ENCODE peak calls at places on chromosomes 16 and 17, in eight cellular contexts. One of them, this sample, is unnamed.

GRCh38 chr17:60817187-60817586 is 139.5 kb downstream of the BCAS3 start:
- DNase-seq in fibroblast of lung: peak; percentile 93
- DNase-seq in fibroblast of gingiva: peak; percentile 96
- DNase-seq in GM03348: peak; percentile 71
- DNase-seq in Right ventricle myocardium superior: no peak
- DNase-seq in stimulated activated CD4-positive, alpha-beta T cell treated with anti-CD3 and anti-CD28 coated beads, Interleukin-1b, Interleukin-23, amount 100 ng/mL, for 24 hours: no peak
- DNase-seq in BE2C: no peak
- DNase-seq in left colon: no peak
- DNase-seq in this sample: no peak

GRCh38 chr17:28008526-28008925 is 34.0 kb upstream of the NLK start:
- DNase-seq in Right ventricle myocardium superior: peak; percentile 47
- DNase-seq in fibroblast of lung: peak; percentile 66
- DNase-seq in fibroblast of gingiva: peak; percentile 18
- DNase-seq in stimulated activated CD4-positive, alpha-beta T cell treated with anti-CD3 and anti-CD28 coated beads, Interleukin-1b, Interleukin-23, amount 100 ng/mL, for 24 hours: no peak
- DNase-seq in left colon: no peak
- DNase-seq in GM03348: peak; percentile 35
- DNase-seq in BE2C: no peak
- DNase-seq in this sample: no peak

GRCh38 chr17:4229627-4230026 is 34.2 kb downstream of the ANKFY1 start:
- DNase-seq in left colon: no peak
- DNase-seq in BE2C: no peak
- DNase-seq in stimulated activated CD4-positive, alpha-beta T cell treated with anti-CD3 and anti-CD28 coated beads, Interleukin-1b, Interleukin-23, amount 100 ng/mL, for 24 hours: no peak
- DNase-seq in GM03348: peak; percentile 64
- DNase-seq in fibroblast of lung: peak; percentile 89
- DNase-seq in Right ventricle myocardium superior: peak; percentile 59
- DNase-seq in fibroblast of gingiva: peak; percentile 39
- DNase-seq in this sample: peak; percentile 45

GRCh38 chr17:13581925-13582324 is 19.8 kb downstream of the HS3ST3A1 start:
- DNase-seq in fibroblast of gingiva: no peak
- DNase-seq in BE2C: no peak
- DNase-seq in fibroblast of lung: peak; percentile 76
- DNase-seq in left colon: no peak
- DNase-seq in stimulated activated CD4-positive, alpha-beta T cell treated with anti-CD3 and anti-CD28 coated beads, Interleukin-1b, Interleukin-23, amount 100 ng/mL, for 24 hours: no peak
- DNase-seq in Right ventricle myocardium superior: no peak
- DNase-seq in GM03348: no peak
- DNase-seq in this sample: no peak

GRCh38 chr17:29344201-29344856 is 45.8 kb upstream of the TAOK1 start:
- DNase-seq in stimulated activated CD4-positive, alpha-beta T cell treated with anti-CD3 and anti-CD28 coated beads, Interleukin-1b, Interleukin-23, amount 100 ng/mL, for 24 hours: no peak
- DNase-seq in Right ventricle myocardium superior: no peak
- DNase-seq in BE2C: no peak
- DNase-seq in fibroblast of gingiva: no peak
- DNase-seq in fibroblast of lung: no peak
- DNase-seq in GM03348: no peak
- DNase-seq in left colon: no peak
- DNase-seq in this sample: no peak

GRCh38 chr16:82082543-82083244 is 47.6 kb downstream of the HSD17B2 start:
- DNase-seq in Right ventricle myocardium superior: no peak
- DNase-seq in fibroblast of lung: peak; percentile 65
- DNase-seq in GM03348: no peak
- DNase-seq in BE2C: no peak
- DNase-seq in left colon: no peak
- DNase-seq in fibroblast of gingiva: peak; percentile 10
- DNase-seq in stimulated activated CD4-positive, alpha-beta T cell treated with anti-CD3 and anti-CD28 coated beads, Interleukin-1b, Interleukin-23, amount 100 ng/mL, for 24 hours: no peak
- DNase-seq in this sample: no peak

GRCh38 chr16:65817066-65817465 is 549.4 kb upstream of the CDH5 start:
- DNase-seq in GM03348: no peak
- DNase-seq in BE2C: no peak
- DNase-seq in Right ventricle myocardium superior: no peak
- DNase-seq in left colon: no peak
- DNase-seq in stimulated activated CD4-positive, alpha-beta T cell treated with anti-CD3 and anti-CD28 coated beads, Interleukin-1b, Interleukin-23, amount 100 ng/mL, for 24 hours: no peak
- DNase-seq in fibroblast of gingiva: no peak
- DNase-seq in fibroblast of lung: no peak
- DNase-seq in this sample: no peak

GRCh38 chr17:71553381-71553780 is 567.4 kb upstream of the SOX9 start:
- DNase-seq in fibroblast of gingiva: no peak
- DNase-seq in Right ventricle myocardium superior: no peak
- DNase-seq in fibroblast of lung: no peak
- DNase-seq in BE2C: no peak
- DNase-seq in stimulated activated CD4-positive, alpha-beta T cell treated with anti-CD3 and anti-CD28 coated beads, Interleukin-1b, Interleukin-23, amount 100 ng/mL, for 24 hours: no peak
- DNase-seq in GM03348: no peak
- DNase-seq in left colon: no peak
- DNase-seq in this sample: no peak

GRCh38 chr16:66705790-66706505 is 9.4 kb upstream of the CMTM4 start:
- DNase-seq in stimulated activated CD4-positive, alpha-beta T cell treated with anti-CD3 and anti-CD28 coated beads, Interleukin-1b, Interleukin-23, amount 100 ng/mL, for 24 hours: no peak
- DNase-seq in GM03348: no peak
- DNase-seq in fibroblast of lung: peak; percentile 49
- DNase-seq in BE2C: peak; percentile 20
- DNase-seq in Right ventricle myocardium superior: peak; percentile 79
- DNase-seq in left colon: peak; percentile 84
- DNase-seq in fibroblast of gingiva: no peak
- DNase-seq in this sample: no peak

GRCh38 chr17:68437979-68438877 is 19.1 kb downstream of the WIPI1 start:
- DNase-seq in BE2C: no peak
- DNase-seq in left colon: peak; percentile 63
- DNase-seq in fibroblast of gingiva: no peak
- DNase-seq in Right ventricle myocardium superior: peak; percentile 62
- DNase-seq in fibroblast of lung: peak; percentile 5
- DNase-seq in stimulated activated CD4-positive, alpha-beta T cell treated with anti-CD3 and anti-CD28 coated beads, Interleukin-1b, Interleukin-23, amount 100 ng/mL, for 24 hours: no peak
- DNase-seq in GM03348: no peak
- DNase-seq in this sample: no peak

GRCh38 chr16:71867934-71868333 is 16.0 kb downstream of the ZNF821 start:
- DNase-seq in left colon: no peak
- DNase-seq in fibroblast of lung: no peak
- DNase-seq in Right ventricle myocardium superior: no peak
- DNase-seq in GM03348: no peak
- DNase-seq in fibroblast of gingiva: no peak
- DNase-seq in stimulated activated CD4-positive, alpha-beta T cell treated with anti-CD3 and anti-CD28 coated beads, Interleukin-1b, Interleukin-23, amount 100 ng/mL, for 24 hours: no peak
- DNase-seq in BE2C: no peak
- DNase-seq in this sample: peak; percentile 17

GRCh38 chr17:48603959-48604769 is 622 bp downstream of the HOXB6 start:
- DNase-seq in BE2C: no peak
- DNase-seq in GM03348: peak; percentile 84
- DNase-seq in fibroblast of gingiva: no peak
- DNase-seq in Right ventricle myocardium superior: no peak
- DNase-seq in fibroblast of lung: no peak
- DNase-seq in stimulated activated CD4-positive, alpha-beta T cell treated with anti-CD3 and anti-CD28 coated beads, Interleukin-1b, Interleukin-23, amount 100 ng/mL, for 24 hours: no peak
- DNase-seq in left colon: no peak
- DNase-seq in this sample: no peak

GRCh38 chr17:43545383-43545632 is 832 bp downstream of the ETV4 start:
- DNase-seq in Right ventricle myocardium superior: peak; percentile 46
- DNase-seq in fibroblast of gingiva: no peak
- DNase-seq in GM03348: peak; percentile 55
- DNase-seq in left colon: peak; percentile 34
- DNase-seq in BE2C: no peak
- DNase-seq in stimulated activated CD4-positive, alpha-beta T cell treated with anti-CD3 and anti-CD28 coated beads, Interleukin-1b, Interleukin-23, amount 100 ng/mL, for 24 hours: no peak
- DNase-seq in fibroblast of lung: no peak
- DNase-seq in this sample: no peak

GRCh38 chr16:27334874-27335273 is 21.1 kb downstream of the IL4R start:
- DNase-seq in BE2C: no peak
- DNase-seq in GM03348: no peak
- DNase-seq in stimulated activated CD4-positive, alpha-beta T cell treated with anti-CD3 and anti-CD28 coated beads, Interleukin-1b, Interleukin-23, amount 100 ng/mL, for 24 hours: no peak
- DNase-seq in left colon: no peak
- DNase-seq in fibroblast of gingiva: peak; percentile 18
- DNase-seq in fibroblast of lung: no peak
- DNase-seq in Right ventricle myocardium superior: no peak
- DNase-seq in this sample: no peak

This sample was measured in DMS79.